ENCODE peak calls at places on chromosomes 7 and 10, in four cellular contexts. W is coronary artery, A is endothelial cell, K is osteoblast. Y is an unnamed sample.
A peak's percentile ranks its signal among the peaks of the same experiment; 100 is the strongest.

GRCh38 chr7:116357776-116358670 is 141.5 kb upstream of the CAV2 start:
- DNase-seq in W (no peak), A (no peak), K (peak; percentile 38), Y (no peak)

GRCh38 chr10:79137404-79137803 is 68.6 kb downstream of the ZMIZ1 start:
- DNase-seq in W (no peak), A (no peak), K (no peak), Y (no peak)

GRCh38 chr10:127525686-127526085 is 23.4 kb upstream of the NPS start:
- DNase-seq in W (no peak), A (no peak), K (no peak), Y (no peak)

GRCh38 chr7:40711706-40712105 is 576.9 kb downstream of the SUGCT start:
- DNase-seq in W (no peak), A (no peak), K (no peak), Y (no peak)

GRCh38 chr10:112271982-112272381 is 11.2 kb upstream of the TECTB start:
- DNase-seq in W (no peak), A (no peak), K (peak; percentile 82), Y (no peak)

GRCh38 chr10:132309879-132310591 is 2.3 kb upstream of the STK32C start:
- DNase-seq in W (peak; percentile 72), A (no peak), K (peak; percentile 43), Y (no peak)

GRCh38 chr10:6091630-6092029 is 2.8 kb downstream of the RBM17 start:
- DNase-seq in W (no peak), A (no peak), K (no peak), Y (no peak)

GRCh38 chr10:119595134-119595714 is 1.5 kb downstream of the TIAL1 start:
- DNase-seq in W (no peak), A (no peak), K (peak; percentile 52), Y (no peak)

GRCh38 chr10:16832351-16833080 is 15.3 kb upstream of the RSU1 start:
- DNase-seq in W (peak; percentile 78), A (no peak), K (peak; percentile 92), Y (no peak)

GRCh38 chr7:132891554-132891953 is 190.3 kb downstream of the CHCHD3 start:
- DNase-seq in W (no peak), A (no peak), K (no peak), Y (no peak)

GRCh38 chr7:148849393-148850098 is 34.5 kb downstream of the EZH2 start:
- DNase-seq in W (no peak), A (no peak), K (no peak), Y (no peak)

GRCh38 chr7:75879771-75880184 is 944 bp downstream of the RHBDD2 start:
- DNase-seq in W (no peak), A (no peak), K (peak; percentile 85), Y (no peak)

GRCh38 chr10:35336921-35337741 is 822 bp downstream of the CCNY start:
- DNase-seq in W (peak; percentile 78), A (peak; percentile 45), K (peak; percentile 86), Y (peak; percentile 72)

GRCh38 chr7:66668677-66669076 is 40.0 kb downstream of the KCTD7 start:
- DNase-seq in W (no peak), A (no peak), K (no peak), Y (no peak)

GRCh38 chr10:98323221-98324164 is 55.5 kb upstream of the LOXL4 start:
- DNase-seq in W (peak; percentile 89), A (no peak), K (peak; percentile 94), Y (no peak)

GRCh38 chr7:140562921-140563600 is 77.6 kb downstream of the DENND2A start:
- DNase-seq in W (no peak), A (no peak), K (no peak), Y (no peak)

GRCh38 chr7:24739306-24739705 is 18.0 kb downstream of the GSDME start:
- DNase-seq in W (no peak), A (no peak), K (no peak), Y (no peak)

GRCh38 chr10:88428442-88428841 is 154.7 kb downstream of the RNLS start:
- DNase-seq in W (no peak), A (no peak), K (no peak), Y (no peak)

GRCh38 chr10:16439294-16439693 is 2.5 kb downstream of the PTER start:
- DNase-seq in W (no peak), A (no peak), K (no peak), Y (no peak)

GRCh38 chr7:107228291-107228690 is 59.5 kb downstream of the HBP1 start:
- DNase-seq in W (no peak), A (no peak), K (no peak), Y (no peak)

GRCh38 chr10:1169981-1170866 is 114.0 kb downstream of the WDR37 start:
- DNase-seq in W (no peak), A (no peak), K (peak; percentile 46), Y (no peak)

GRCh38 chr10:1166828-1167275 is 110.7 kb downstream of the WDR37 start:
- DNase-seq in W (no peak), A (no peak), K (peak; percentile 41), Y (no peak)

GRCh38 chr10:1169186-1169885 is 113.2 kb downstream of the WDR37 start:
- DNase-seq in W (no peak), A (no peak), K (peak; percentile 53), Y (no peak)

GRCh38 chr10:1170867-1171180 is 114.6 kb downstream of the WDR37 start:
- DNase-seq in W (no peak), A (no peak), K (no peak), Y (no peak)

DNA sequence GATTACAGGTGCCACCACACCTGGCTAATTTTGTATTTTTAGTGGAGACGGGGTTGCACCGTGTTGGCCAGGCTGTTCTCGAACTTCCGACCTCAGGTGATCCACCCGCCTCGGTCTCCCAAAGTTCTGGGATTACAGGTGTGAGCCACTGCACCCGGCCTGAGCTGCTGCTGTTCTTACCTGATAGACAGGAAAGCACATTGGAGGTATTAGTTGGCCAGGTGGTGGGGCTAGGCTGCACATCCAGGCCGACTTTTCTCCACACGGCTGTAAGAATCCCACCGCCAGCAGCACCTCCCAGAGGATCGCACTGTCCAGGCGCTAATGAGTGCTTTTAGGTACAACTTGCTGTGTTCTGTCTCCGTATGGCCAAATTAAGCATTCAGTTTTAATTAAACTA is 112.6 kb downstream of the WDR37 start:
- DNase-seq in W (no peak), A (no peak), K (no peak), Y (no peak)
- TF ChIP-seq CTCF in W (no peak), A (no peak), K (no peak), Y (no peak)

GRCh38 chr7:85014936-85015335 is 171.9 kb downstream of the SEMA3D start:
- DNase-seq in W (no peak), A (peak; percentile 6), K (no peak), Y (no peak)

GRCh38 chr7:85021090-85021704 is 165.7 kb downstream of the SEMA3D start:
- DNase-seq in W (no peak), A (no peak), K (no peak), Y (no peak)

GRCh38 chr7:85019176-85019575 is 167.7 kb downstream of the SEMA3D start:
- DNase-seq in W (no peak), A (no peak), K (no peak), Y (no peak)

GRCh38 chr7:85019778-85020177 is 167.1 kb downstream of the SEMA3D start:
- DNase-seq in W (no peak), A (no peak), K (no peak), Y (no peak)

GRCh38 chr7:85018498-85018897 is 168.4 kb downstream of the SEMA3D start:
- DNase-seq in W (no peak), A (no peak), K (no peak), Y (no peak)
- TF ChIP-seq CTCF in W (no peak), A (no peak), K (no peak), Y (no peak)

GRCh38 chr10:19935106-19935505 is 118.9 kb downstream of the PLXDC2 start:
- DNase-seq in W (no peak), A (no peak), K (no peak), Y (no peak)
- TF ChIP-seq CTCF in W (no peak), A (no peak), K (no peak), Y (no peak)

GRCh38 chr7:46391215-46391614 is 470.1 kb upstream of the IGFBP3 start:
- DNase-seq in W (no peak), A (no peak), K (no peak), Y (no peak)

GRCh38 chr7:46389131-46389530 is 468.1 kb upstream of the IGFBP3 start:
- DNase-seq in W (no peak), A (no peak), K (no peak), Y (no peak)

GRCh38 chr7:46393142-46393541 is 472.1 kb upstream of the IGFBP3 start:
- DNase-seq in W (no peak), A (no peak), K (no peak), Y (no peak)

GRCh38 chr7:46387646-46388045 is 466.6 kb upstream of the IGFBP3 start:
- DNase-seq in W (no peak), A (no peak), K (no peak), Y (no peak)

GRCh38 chr7:46390042-46390441 is 469.0 kb upstream of the IGFBP3 start:
- DNase-seq in W (no peak), A (no peak), K (no peak), Y (no peak)
- TF ChIP-seq CTCF in W (no peak), A (no peak), K (peak; percentile 34), Y (no peak)

GRCh38 chr10:43220971-43221418 is 45.9 kb downstream of the RASGEF1A start:
- DNase-seq in W (no peak), A (no peak), K (no peak), Y (no peak)

GRCh38 chr10:43219848-43220247 is 47.0 kb downstream of the RASGEF1A start:
- DNase-seq in W (no peak), A (no peak), K (no peak), Y (no peak)

GRCh38 chr10:43222296-43222695 is 44.6 kb downstream of the RASGEF1A start:
- DNase-seq in W (no peak), A (no peak), K (peak; percentile 25), Y (no peak)

GRCh38 chr10:43223056-43223455 is 43.8 kb downstream of the RASGEF1A start:
- DNase-seq in W (no peak), A (no peak), K (peak; percentile 29), Y (no peak)

GRCh38 chr10:43221419-43222293 is 45.2 kb downstream of the RASGEF1A start:
- DNase-seq in W (peak; percentile 59), A (peak; percentile 57), K (peak; percentile 4), Y (peak; percentile 65)
- TF ChIP-seq CTCF in W (no peak), A (no peak), K (peak; percentile 18), Y (peak; percentile 23)

DNA sequence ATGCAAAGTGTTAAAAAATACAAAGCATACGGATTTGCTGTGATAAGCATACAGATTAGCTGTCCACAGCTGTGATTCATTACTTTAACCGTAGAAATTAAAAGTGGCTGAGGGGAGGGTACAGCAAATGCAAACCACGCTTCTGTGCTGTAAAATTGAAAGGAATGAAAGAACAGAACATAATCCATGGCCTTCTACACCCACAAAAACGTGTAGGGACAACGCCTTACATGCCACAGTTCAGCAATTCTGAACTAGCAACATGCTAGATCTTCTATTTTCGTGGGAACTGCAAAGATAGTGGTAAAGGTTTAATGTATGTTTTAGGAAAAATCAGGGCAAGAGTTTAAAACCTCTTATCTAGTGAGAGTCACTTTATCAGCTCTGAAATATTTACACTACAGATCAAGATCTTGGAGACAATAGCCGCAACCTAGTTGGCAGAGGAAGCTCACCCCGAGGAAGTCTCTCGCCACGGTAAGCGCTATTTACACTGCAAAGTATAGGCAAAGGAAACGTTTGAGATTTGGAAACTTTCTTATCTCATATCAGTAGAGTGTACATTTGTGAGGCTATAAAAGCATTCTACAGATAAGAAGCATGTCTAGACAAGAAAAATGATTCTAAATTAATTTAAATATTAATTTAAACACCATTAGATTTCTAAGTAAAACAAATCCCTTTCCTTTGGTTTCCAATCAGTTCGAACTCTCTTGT is 193.6 kb downstream of the MLLT10 start:
- DNase-seq in W (no peak), A (no peak), K (no peak), Y (no peak)
- TF ChIP-seq CTCF in W (no peak), A (no peak), K (no peak), Y (no peak)